ENCODE peak calls at places on chromosomes 16 and 17, in seven cellular contexts. J is Calu3; T is SK-N-SH; V is GM12864; G is left ventricle myocardium superior; F is activated T-helper 1 cell treated with anti-CD3 and anti-CD28 coated beads, Interleukin-12 subunit alpha, Interleukin-12 subunit beta, Interleukin-2, Interleukin-4 antibody, amounts not matched to agents 30 ng/mL and 10 ng/mL and 1 ng/mL, durations not matched to agents 14 hours and 24 hours and 36 hours; I is stimulated activated CD4-positive, alpha-beta T cell treated with anti-CD3 and anti-CD28 coated beads, Interleukin-1b, Interleukin-23, amount 100 ng/mL, for 1 hour. Y is an unnamed sample.

GRCh38 chr16:30368122-30368791 is 2.0 kb downstream of the TBC1D10B start:
- DNase-seq in F (no peak), V (no peak), G (peak; percentile 27), T (no peak), I (no peak), J (peak; percentile 46), Y (no peak)

GRCh38 chr17:72597354-72598087 is 476.7 kb downstream of the SOX9 start:
- DNase-seq in J (no peak), V (no peak), G (no peak), I (no peak), T (no peak), F (no peak), Y (no peak)

GRCh38 chr16:35596467-35596866 is 2137.1 kb downstream of the TP53TG3F start:
- DNase-seq in T (no peak), I (no peak), G (no peak), V (no peak), J (no peak), F (no peak), Y (no peak)

GRCh38 chr16:19542138-19542821 is 13.2 kb upstream of the VPS35L start:
- DNase-seq in G (no peak), F (no peak), T (no peak), I (no peak), V (no peak), J (no peak), Y (peak; percentile 91)

GRCh38 chr16:69131749-69132423 is 502 bp downstream of the CHTF8 start:
- DNase-seq in I (peak; percentile 22), V (no peak), F (peak; percentile 61), G (peak; percentile 83), J (peak; percentile 95), T (peak; percentile 99), Y (peak; percentile 78)

GRCh38 chr16:1906052-1906845 is 12.0 kb downstream of the HS3ST6 start:
- DNase-seq in V (no peak), F (no peak), T (peak; percentile 49), J (no peak), I (no peak), G (no peak), Y (peak; percentile 28)

GRCh38 chr16:32116080-32116479 is 137.0 kb upstream of the TP53TG3D start:
- DNase-seq in V (no peak), T (no peak), I (no peak), G (peak; percentile 23), F (no peak), J (no peak), Y (no peak)

GRCh38 chr16:85392756-85393673 is 220.1 kb upstream of the GSE1 start:
- DNase-seq in T (no peak), F (no peak), J (no peak), I (no peak), G (peak; percentile 15), V (no peak), Y (no peak)

GRCh38 chr16:22977294-22977697 is 163.3 kb downstream of the HS3ST2 start:
- DNase-seq in G (no peak), V (no peak), I (no peak), T (no peak), F (no peak), J (peak; percentile 12), Y (no peak)

Y was measured in COR-L47.